ENCODE peak calls at places on chromosomes 1 and 21, in eight cellular contexts. One of them, this sample, is unnamed.

GRCh38 chr1:202571719-202572339 is 138.4 kb downstream of the SYT2 start:
- DNase-seq in EL: peak
- DNase-seq in cardiac fibroblast: peak
- DNase-seq in pulmonary artery endothelial cell: no peak
- DNase-seq in glutamatergic neuron: no peak
- DNase-seq in neural progenitor cell: peak
- DNase-seq in heart left ventricle: no peak
- DNase-seq in head of caudate nucleus: no peak
- DNase-seq in this sample: no peak

GRCh38 chr21:27480841-27481261 is 514.0 kb upstream of the ADAMTS5 start:
- DNase-seq in neural progenitor cell: no peak
- DNase-seq in glutamatergic neuron: no peak
- DNase-seq in cardiac fibroblast: peak
- DNase-seq in heart left ventricle: no peak
- DNase-seq in EL: peak
- DNase-seq in pulmonary artery endothelial cell: no peak
- DNase-seq in head of caudate nucleus: no peak
- DNase-seq in this sample: peak

GRCh38 chr1:61482170-61482569 is 242.8 kb downstream of the TM2D1 start:
- DNase-seq in heart left ventricle: no peak
- DNase-seq in pulmonary artery endothelial cell: no peak
- DNase-seq in EL: no peak
- DNase-seq in glutamatergic neuron: no peak
- DNase-seq in head of caudate nucleus: no peak
- DNase-seq in cardiac fibroblast: no peak
- DNase-seq in neural progenitor cell: no peak
- DNase-seq in this sample: no peak

GRCh38 chr1:47707887-47708535 is 270.2 kb downstream of the FOXD2 start:
- DNase-seq in neural progenitor cell: no peak
- DNase-seq in head of caudate nucleus: no peak
- DNase-seq in cardiac fibroblast: no peak
- DNase-seq in EL: no peak
- DNase-seq in heart left ventricle: no peak
- DNase-seq in pulmonary artery endothelial cell: no peak
- DNase-seq in glutamatergic neuron: no peak
- DNase-seq in this sample: no peak

GRCh38 chr21:45920824-45921600 is 60.6 kb upstream of the COL6A1 start:
- DNase-seq in pulmonary artery endothelial cell: no peak
- DNase-seq in glutamatergic neuron: no peak
- DNase-seq in EL: peak
- DNase-seq in head of caudate nucleus: no peak
- DNase-seq in cardiac fibroblast: peak
- DNase-seq in neural progenitor cell: no peak
- DNase-seq in heart left ventricle: no peak
- DNase-seq in this sample: no peak

GRCh38 chr1:3213730-3214129 is 144.7 kb downstream of the PRDM16 start:
- DNase-seq in EL: no peak
- DNase-seq in glutamatergic neuron: no peak
- DNase-seq in neural progenitor cell: no peak
- DNase-seq in heart left ventricle: no peak
- DNase-seq in head of caudate nucleus: no peak
- DNase-seq in cardiac fibroblast: no peak
- DNase-seq in pulmonary artery endothelial cell: no peak
- DNase-seq in this sample: no peak

GRCh38 chr21:29382029-29382654 is 83.4 kb downstream of the BACH1 start:
- DNase-seq in cardiac fibroblast: peak
- DNase-seq in heart left ventricle: no peak
- DNase-seq in pulmonary artery endothelial cell: no peak
- DNase-seq in EL: peak
- DNase-seq in glutamatergic neuron: no peak
- DNase-seq in head of caudate nucleus: no peak
- DNase-seq in neural progenitor cell: no peak
- DNase-seq in this sample: peak

GRCh38 chr1:185499986-185500626 is 183.1 kb upstream of the IVNS1ABP start:
- DNase-seq in pulmonary artery endothelial cell: peak
- DNase-seq in EL: peak
- DNase-seq in head of caudate nucleus: no peak
- DNase-seq in glutamatergic neuron: no peak
- DNase-seq in neural progenitor cell: no peak
- DNase-seq in heart left ventricle: no peak
- DNase-seq in cardiac fibroblast: peak
- DNase-seq in this sample: peak

GRCh38 chr1:225977937-225978748 is 21.0 kb downstream of the SDE2 start:
- DNase-seq in EL: no peak
- DNase-seq in pulmonary artery endothelial cell: no peak
- DNase-seq in neural progenitor cell: no peak
- DNase-seq in heart left ventricle: no peak
- DNase-seq in cardiac fibroblast: no peak
- DNase-seq in glutamatergic neuron: no peak
- DNase-seq in head of caudate nucleus: no peak
- DNase-seq in this sample: no peak

GRCh38 chr1:74812180-74812541 is 79.2 kb downstream of the TYW3 start:
- DNase-seq in cardiac fibroblast: no peak
- DNase-seq in head of caudate nucleus: no peak
- DNase-seq in heart left ventricle: no peak
- DNase-seq in neural progenitor cell: no peak
- DNase-seq in EL: no peak
- DNase-seq in glutamatergic neuron: no peak
- DNase-seq in pulmonary artery endothelial cell: no peak
- DNase-seq in this sample: no peak

GRCh38 chr1:6603851-6604558 is 1.3 kb upstream of the KLHL21 start:
- DNase-seq in neural progenitor cell: peak
- DNase-seq in head of caudate nucleus: peak
- DNase-seq in heart left ventricle: peak
- DNase-seq in pulmonary artery endothelial cell: peak
- DNase-seq in glutamatergic neuron: no peak
- DNase-seq in EL: peak
- DNase-seq in cardiac fibroblast: peak
- DNase-seq in this sample: no peak

GRCh38 chr1:63124666-63125191 is 197.6 kb upstream of the FOXD3 start:
- DNase-seq in head of caudate nucleus: no peak
- DNase-seq in cardiac fibroblast: peak
- DNase-seq in EL: peak
- DNase-seq in glutamatergic neuron: no peak
- DNase-seq in pulmonary artery endothelial cell: peak
- DNase-seq in neural progenitor cell: no peak
- DNase-seq in heart left ventricle: no peak
- DNase-seq in this sample: no peak

GRCh38 chr1:109197163-109198042 is 16.3 kb upstream of the SARS1 start:
- DNase-seq in heart left ventricle: peak
- DNase-seq in EL: peak
- DNase-seq in head of caudate nucleus: peak
- DNase-seq in glutamatergic neuron: no peak
- DNase-seq in cardiac fibroblast: peak
- DNase-seq in neural progenitor cell: no peak
- DNase-seq in pulmonary artery endothelial cell: peak
- DNase-seq in this sample: peak

GRCh38 chr1:216686860-216687545 is 36.2 kb downstream of the ESRRG start:
- DNase-seq in pulmonary artery endothelial cell: no peak
- DNase-seq in neural progenitor cell: peak
- DNase-seq in heart left ventricle: no peak
- DNase-seq in glutamatergic neuron: no peak
- DNase-seq in cardiac fibroblast: peak
- DNase-seq in head of caudate nucleus: no peak
- DNase-seq in EL: peak
- DNase-seq in this sample: no peak

GRCh38 chr1:87556326-87556725 is 227.6 kb downstream of the LMO4 start:
- DNase-seq in EL: no peak
- DNase-seq in cardiac fibroblast: peak
- DNase-seq in head of caudate nucleus: no peak
- DNase-seq in glutamatergic neuron: no peak
- DNase-seq in heart left ventricle: no peak
- DNase-seq in neural progenitor cell: no peak
- DNase-seq in pulmonary artery endothelial cell: no peak
- DNase-seq in this sample: no peak

This sample was measured in NCI-H226.